ENCODE peak calls at places on chromosome 16, in nine cellular contexts. T is T-cell; H is anterior cingulate cortex; N is left kidney; K is NCI-H2171 treated with DMSO at 0.1 percent for 48 hours; I is NCI-H748 treated with DMSO at 0.1 percent for 48 hours; J is NCI-H187 treated with DMSO at 0.1 percent for 48 hours; C is stimulated activated CD8-positive, alpha-beta memory T cell treated with anti-CD3 and anti-CD28 coated beads, Interleukin-7, amount 100 ng/mL, for 1 hour; O is astrocyte of the spinal cord. V is an unnamed sample.

GRCh38 chr16:29978564-29979270 is 5.0 kb downstream of the TAOK2 start:
- DNase-seq in T (no peak), H (no peak), J (no peak), K (no peak), C (no peak), N (no peak), O (no peak), I (no peak), V (no peak)

GRCh38 chr16:67862623-67863583 is 9.9 kb upstream of the EDC4 start:
- DNase-seq in K (no peak), O (peak), N (no peak), I (no peak), T (no peak), C (no peak), J (no peak), H (peak), V (peak)

GRCh38 chr16:11852092-11852809 is 909 bp upstream of the RSL1D1 start:
- DNase-seq in H (no peak), N (no peak), O (no peak), J (no peak), K (no peak), T (no peak), C (no peak), I (no peak), V (peak)

GRCh38 chr16:57938936-57939871 is 31.7 kb downstream of the CNGB1 start:
- DNase-seq in N (no peak), C (no peak), J (no peak), O (peak), H (peak), K (no peak), T (no peak), I (no peak), V (peak)

GRCh38 chr16:84724619-84725307 is 25.0 kb downstream of the USP10 start:
- DNase-seq in N (peak), K (no peak), H (no peak), I (no peak), J (no peak), O (no peak), T (no peak), C (no peak), V (peak)

GRCh38 chr16:28063047-28063521 is 430 bp downstream of the GSG1L start:
- DNase-seq in I (no peak), K (no peak), T (no peak), C (no peak), N (peak), H (no peak), J (no peak), O (no peak), V (peak)

GRCh38 chr16:7085776-7086175 is 246.9 kb upstream of the RBFOX1 start:
- DNase-seq in N (no peak), H (no peak), C (no peak), O (no peak), K (no peak), I (no peak), T (no peak), J (no peak), V (no peak)

GRCh38 chr16:49855280-49855821 is 561 bp downstream of the ZNF423 start:
- DNase-seq in K (peak), T (peak), H (peak), N (peak), I (peak), O (peak), J (no peak), C (peak), V (peak)

GRCh38 chr16:88003736-88004135 is 52.5 kb downstream of the BANP start:
- DNase-seq in C (no peak), N (no peak), H (no peak), K (no peak), J (no peak), T (no peak), I (no peak), O (no peak), V (no peak)

GRCh38 chr16:381788-382717 is at the start of gene PGAP6:
- DNase-seq in N (peak), I (peak), K (peak), J (no peak), O (no peak), T (no peak), H (no peak), C (peak), V (peak)

GRCh38 chr16:53844796-53845195 is 140.8 kb downstream of the FTO start:
- DNase-seq in H (peak), N (no peak), T (no peak), K (no peak), C (no peak), I (no peak), J (no peak), O (no peak), V (no peak)

GRCh38 chr16:81497690-81498089 is 53.1 kb downstream of the CMIP start:
- DNase-seq in J (no peak), N (no peak), H (no peak), I (no peak), O (no peak), T (no peak), C (no peak), K (no peak), V (no peak)

GRCh38 chr16:49969356-49970030 is 55.5 kb upstream of the CNEP1R1 start:
- DNase-seq in T (no peak), H (no peak), K (no peak), I (peak), J (no peak), N (peak), O (peak), C (no peak), V (no peak)

GRCh38 chr16:11112723-11113348 is 143.2 kb downstream of the SOCS1 start:
- DNase-seq in N (no peak), C (no peak), J (peak), T (no peak), O (no peak), I (no peak), H (no peak), K (peak), V (no peak)

GRCh38 chr16:31347445-31347844 is 7.5 kb upstream of the ITGAX start:
- DNase-seq in I (no peak), K (no peak), H (no peak), N (no peak), T (no peak), C (no peak), O (no peak), J (no peak), V (no peak)

GRCh38 chr16:88548985-88549384 is 21.2 kb upstream of the ZC3H18 start:
- DNase-seq in J (no peak), H (no peak), T (no peak), O (no peak), N (no peak), K (no peak), I (no peak), C (no peak), V (no peak)

GRCh38 chr16:69406780-69407331 is 17.6 kb upstream of the CYB5B start:
- DNase-seq in C (no peak), I (no peak), N (no peak), K (peak), H (no peak), T (no peak), J (no peak), O (no peak), V (no peak)

GRCh38 chr16:70157105-70157476 is 16.5 kb upstream of the CLEC18C start:
- DNase-seq in I (no peak), H (no peak), J (no peak), K (no peak), N (no peak), O (no peak), C (no peak), T (no peak), V (no peak)

GRCh38 chr16:56163089-56163488 is 28.2 kb upstream of the GNAO1 start:
- DNase-seq in H (no peak), I (no peak), C (no peak), T (no peak), N (no peak), O (no peak), J (no peak), K (no peak), V (no peak)

GRCh38 chr16:87569601-87570559 is 32.4 kb upstream of the JPH3 start:
- DNase-seq in O (no peak), H (no peak), C (no peak), J (no peak), K (no peak), N (no peak), I (no peak), T (no peak), V (no peak)

GRCh38 chr16:30747331-30747730 is 894 bp upstream of the PHKG2 start:
- DNase-seq in J (no peak), K (no peak), T (no peak), O (peak), N (no peak), C (no peak), H (no peak), I (no peak), V (peak)

GRCh38 chr16:84729716-84730320 is 30.0 kb downstream of the USP10 start:
- DNase-seq in K (no peak), J (no peak), O (no peak), I (no peak), T (no peak), C (no peak), H (no peak), N (no peak), V (peak)

GRCh38 chr16:9124444-9124843 is 33.0 kb downstream of the HAPSTR1 start:
- DNase-seq in H (no peak), I (no peak), O (no peak), T (no peak), N (no peak), J (no peak), C (no peak), K (no peak), V (no peak)

GRCh38 chr16:28974007-28974436 is 556 bp upstream of the SPNS1 start:
- DNase-seq in T (no peak), O (peak), J (no peak), K (peak), C (no peak), N (peak), I (no peak), H (peak), V (peak)

GRCh38 chr16:47035436-47035835 is 62.0 kb upstream of the DNAJA2 start:
- DNase-seq in N (no peak), C (no peak), T (no peak), H (no peak), O (no peak), I (no peak), K (no peak), J (no peak), V (no peak)

GRCh38 chr16:10601444-10602401 is 21.3 kb upstream of the EMP2 start:
- DNase-seq in N (peak), H (no peak), O (no peak), I (no peak), T (no peak), K (peak), J (no peak), C (no peak), V (no peak)

GRCh38 chr16:80751167-80751566 is 53.2 kb downstream of the CDYL2 start:
- DNase-seq in I (no peak), H (no peak), N (peak), C (no peak), K (no peak), O (peak), J (no peak), T (no peak), V (peak)

GRCh38 chr16:3328104-3328503 is 22.8 kb downstream of the ZNF75A start:
- DNase-seq in N (no peak), T (no peak), K (no peak), C (no peak), H (no peak), O (no peak), J (no peak), I (no peak), V (no peak)

GRCh38 chr16:87431926-87432325 is 39.8 kb downstream of the MAP1LC3B start:
- DNase-seq in H (no peak), C (no peak), N (peak), K (peak), T (no peak), J (no peak), O (peak), I (no peak), V (peak)

GRCh38 chr16:4613636-4614570 is 785 bp downstream of the UBALD1 start:
- DNase-seq in K (peak), T (no peak), O (peak), I (no peak), N (peak), C (no peak), J (no peak), H (no peak), V (peak)

GRCh38 chr16:11309895-11310633 is 28.9 kb upstream of the PRM1 start:
- DNase-seq in N (no peak), J (no peak), I (no peak), O (no peak), H (no peak), C (no peak), K (peak), T (no peak), V (no peak)

GRCh38 chr16:30131869-30132475 is 9.0 kb upstream of the MAPK3 start:
- DNase-seq in I (no peak), K (peak), N (peak), J (peak), T (no peak), H (no peak), O (no peak), C (no peak), V (no peak)

GRCh38 chr16:70416748-70417616 is 21.9 kb downstream of the ST3GAL2 start:
- DNase-seq in N (peak), K (no peak), J (no peak), T (no peak), C (no peak), O (no peak), I (no peak), H (no peak), V (no peak)

GRCh38 chr16:65600046-65600445 is 478.2 kb upstream of the CDH11 start:
- DNase-seq in O (no peak), C (no peak), T (no peak), N (no peak), K (no peak), I (no peak), H (no peak), J (no peak), V (no peak)

GRCh38 chr16:85136705-85137322 is 24.5 kb upstream of the CIBAR2 start:
- DNase-seq in K (no peak), N (peak), H (no peak), I (no peak), J (no peak), O (peak), C (no peak), T (no peak), V (no peak)

GRCh38 chr16:30445408-30446202 is at the start of gene SEPHS2:
- DNase-seq in O (peak), J (peak), I (peak), K (peak), H (peak), C (peak), T (peak), N (peak), V (peak)

GRCh38 chr16:15041260-15042011 is 14.4 kb downstream of the NTAN1 start:
- DNase-seq in N (no peak), K (no peak), I (no peak), T (no peak), H (peak), C (no peak), O (peak), J (no peak), V (peak)